ENCODE peak calls at places on chromosomes 5 and 9, in four cellular contexts. B is stimulated activated CD8-positive, alpha-beta memory T cell treated with anti-CD3 and anti-CD28 coated beads, Interleukin-4, amount 100 ng/mL, for 24 hours; N is posterior vena cava; Q is HEK293T. V is an unnamed sample.

GRCh38 chr9:105103776-105104175 is 140.7 kb upstream of the SLC44A1 start:
- DNase-seq in B (no peak), N (no peak), Q (no peak), V (no peak)

GRCh38 chr5:32225445-32225844 is 51.3 kb upstream of the GOLPH3 start:
- DNase-seq in B (no peak), N (no peak), Q (no peak), V (peak)

GRCh38 chr9:111287127-111287526 is 42.9 kb downstream of the OR2K2 start:
- DNase-seq in B (no peak), N (no peak), Q (no peak), V (peak)

GRCh38 chr9:126705767-126706697 is 92.3 kb downstream of the LMX1B start:
- DNase-seq in B (peak), N (peak), Q (peak), V (no peak)

GRCh38 chr9:100602302-100602930 is 24.5 kb downstream of the CAVIN4 start:
- DNase-seq in B (no peak), N (no peak), Q (peak), V (peak)

GRCh38 chr9:84330246-84330645 is 10.3 kb downstream of the SLC28A3 start:
- DNase-seq in B (no peak), N (no peak), Q (no peak), V (no peak)

GRCh38 chr5:168269950-168270349 is 21.5 kb upstream of the WWC1 start:
- DNase-seq in B (no peak), N (no peak), Q (no peak), V (no peak)

GRCh38 chr5:142303576-142303975 is 21.2 kb downstream of the SPRY4 start:
- DNase-seq in B (no peak), N (no peak), Q (no peak), V (no peak)

GRCh38 chr5:147509710-147510651 is at the start of gene DPYSL3:
- DNase-seq in B (no peak), N (peak), Q (peak), V (no peak)

GRCh38 chr9:93005876-93006275 is 52.6 kb upstream of the SUSD3 start:
- DNase-seq in B (no peak), N (no peak), Q (no peak), V (no peak)

GRCh38 chr5:73826761-73827450 is 200.9 kb downstream of the ARHGEF28 start:
- DNase-seq in B (no peak), N (no peak), Q (no peak), V (no peak)

GRCh38 chr5:72427488-72428437 is 79.4 kb downstream of the ZNF366 start:
- DNase-seq in B (no peak), N (no peak), Q (no peak), V (no peak)

GRCh38 chr5:126124706-126125345 is 298.4 kb upstream of the GRAMD2B start:
- DNase-seq in B (no peak), N (no peak), Q (no peak), V (no peak)

GRCh38 chr5:172587061-172587405 is 54.0 kb upstream of the NEURL1B start:
- DNase-seq in B (no peak), N (no peak), Q (no peak), V (no peak)

GRCh38 chr5:107455111-107455544 is 215.6 kb downstream of the EFNA5 start:
- DNase-seq in B (no peak), N (no peak), Q (no peak), V (peak)

GRCh38 chr5:956941-957729 is 51.5 kb upstream of the NKD2 start:
- DNase-seq in B (peak), N (peak), Q (no peak), V (peak)